ENCODE peak calls at places on chromosomes 6 and 20, in four cellular contexts. One of them, this sample, is unnamed.

GRCh38 chr6:2127484-2127911 is 117.9 kb downstream of the GMDS start:
- DNase-seq in cardiac fibroblast: no peak
- DNase-seq in CD14-positive monocyte: no peak
- DNase-seq in sciatic nerve: no peak
- DNase-seq in this sample: no peak

GRCh38 chr6:131597448-131597847 is 24.4 kb downstream of the ARG1 start:
- DNase-seq in cardiac fibroblast: peak; percentile 5
- DNase-seq in CD14-positive monocyte: no peak
- DNase-seq in sciatic nerve: no peak
- DNase-seq in this sample: no peak

GRCh38 chr6:69456086-69456485 is 340.7 kb downstream of the LMBRD1 start:
- DNase-seq in cardiac fibroblast: no peak
- DNase-seq in CD14-positive monocyte: no peak
- DNase-seq in sciatic nerve: no peak
- DNase-seq in this sample: no peak

GRCh38 chr20:1266167-1266973 is at the start of gene SNPH:
- DNase-seq in cardiac fibroblast: peak; percentile 75
- DNase-seq in CD14-positive monocyte: no peak
- DNase-seq in sciatic nerve: peak; percentile 77
- DNase-seq in this sample: peak; percentile 81

GRCh38 chr6:30555428-30556005 is 772 bp downstream of the GNL1 start:
- DNase-seq in cardiac fibroblast: peak; percentile 27
- DNase-seq in CD14-positive monocyte: no peak
- DNase-seq in sciatic nerve: peak; percentile 80
- DNase-seq in this sample: peak; percentile 56

GRCh38 chr20:47878601-47879004 is 93.3 kb upstream of the SULF2 start:
- DNase-seq in cardiac fibroblast: peak; percentile 40
- DNase-seq in CD14-positive monocyte: no peak
- DNase-seq in sciatic nerve: no peak
- DNase-seq in this sample: no peak

GRCh38 chr20:40868568-40869223 is 159.9 kb upstream of the TOP1 start:
- DNase-seq in cardiac fibroblast: peak; percentile 65
- DNase-seq in CD14-positive monocyte: no peak
- DNase-seq in sciatic nerve: no peak
- DNase-seq in this sample: peak; percentile 83

GRCh38 chr6:43226192-43226851 is 3.0 kb downstream of the DNPH1 start:
- DNase-seq in cardiac fibroblast: no peak
- DNase-seq in CD14-positive monocyte: no peak
- DNase-seq in sciatic nerve: no peak
- DNase-seq in this sample: no peak

GRCh38 chr6:105831321-105831720 is 254.8 kb upstream of the PRDM1 start:
- DNase-seq in cardiac fibroblast: peak; percentile 38
- DNase-seq in CD14-positive monocyte: no peak
- DNase-seq in sciatic nerve: no peak
- DNase-seq in this sample: no peak

GRCh38 chr6:7502743-7503142 is 38.7 kb upstream of the DSP start:
- DNase-seq in cardiac fibroblast: no peak
- DNase-seq in CD14-positive monocyte: no peak
- DNase-seq in sciatic nerve: no peak
- DNase-seq in this sample: no peak

GRCh38 chr6:43673444-43674063 is 14.0 kb downstream of the MRPS18A start:
- DNase-seq in cardiac fibroblast: no peak
- DNase-seq in CD14-positive monocyte: no peak
- DNase-seq in sciatic nerve: no peak
- DNase-seq in this sample: no peak

GRCh38 chr6:47363736-47364135 is 54.0 kb upstream of the TNFRSF21 start:
- DNase-seq in cardiac fibroblast: no peak
- DNase-seq in CD14-positive monocyte: no peak
- DNase-seq in sciatic nerve: no peak
- DNase-seq in this sample: no peak

GRCh38 chr20:13111249-13111911 is 102.6 kb downstream of the SPTLC3 start:
- DNase-seq in cardiac fibroblast: no peak
- DNase-seq in CD14-positive monocyte: no peak
- DNase-seq in sciatic nerve: no peak
- DNase-seq in this sample: no peak

GRCh38 chr20:8721098-8721497 is 347.8 kb upstream of the PLCB4 start:
- DNase-seq in cardiac fibroblast: peak; percentile 79
- DNase-seq in CD14-positive monocyte: no peak
- DNase-seq in sciatic nerve: no peak
- DNase-seq in this sample: peak; percentile 63

GRCh38 chr20:62523473-62524203 is 47.8 kb upstream of the GATA5 start:
- DNase-seq in cardiac fibroblast: no peak
- DNase-seq in CD14-positive monocyte: no peak
- DNase-seq in sciatic nerve: no peak
- DNase-seq in this sample: no peak

GRCh38 chr20:19806806-19807691 is 49.0 kb downstream of the RIN2 start:
- DNase-seq in cardiac fibroblast: peak; percentile 53
- DNase-seq in CD14-positive monocyte: no peak
- DNase-seq in sciatic nerve: no peak
- DNase-seq in this sample: peak; percentile 54

GRCh38 chr6:83057705-83058321 is 7.8 kb downstream of the UBE3D start:
- DNase-seq in cardiac fibroblast: peak; percentile 69
- DNase-seq in CD14-positive monocyte: no peak
- DNase-seq in sciatic nerve: no peak
- DNase-seq in this sample: peak; percentile 51

GRCh38 chr20:37220796-37221195 is 40.8 kb downstream of the GHRH start:
- DNase-seq in cardiac fibroblast: no peak
- DNase-seq in CD14-positive monocyte: no peak
- DNase-seq in sciatic nerve: no peak
- DNase-seq in this sample: no peak

GRCh38 chr6:29965873-29966601 is 23.7 kb downstream of the HLA-A start:
- DNase-seq in cardiac fibroblast: peak; percentile 53
- DNase-seq in CD14-positive monocyte: peak; percentile 94
- DNase-seq in sciatic nerve: peak; percentile 91
- DNase-seq in this sample: peak; percentile 60

GRCh38 chr20:1893721-1894470 is 1.3 kb upstream of the SIRPA start:
- DNase-seq in cardiac fibroblast: peak; percentile 78
- DNase-seq in CD14-positive monocyte: peak; percentile 66
- DNase-seq in sciatic nerve: peak; percentile 79
- DNase-seq in this sample: no peak